ENCODE peak calls at places on chromosomes 1 and 21, in nine cellular contexts. J is H9, L is retinal pigment epithelial cell, C is astrocyte of the spinal cord, I is SK-N-SH, O is cardiac fibroblast, V is mucosa of descending colon, U is B cell, R is endothelial cell. K is an unnamed sample.

GRCh38 chr1:178243890-178244289 is 150.0 kb downstream of the RASAL2 start:
- DNase-seq in J (no peak), L (no peak), C (no peak), I (no peak), O (no peak), V (no peak), U (no peak), R (no peak), K (no peak)

GRCh38 chr1:1619917-1620361 is 4.6 kb downstream of the MIB2 start:
- DNase-seq in J (peak), L (no peak), C (no peak), I (peak), O (no peak), V (no peak), U (no peak), R (peak), K (no peak)

GRCh38 chr1:159211331-159212136 is 6.9 kb downstream of the ACKR1 start:
- DNase-seq in J (peak), L (no peak), C (no peak), I (peak), O (peak), V (peak), U (peak), R (peak), K (peak)

GRCh38 chr1:209010831-209011230 is 572.7 kb upstream of the CAMK1G start:
- DNase-seq in J (no peak), L (no peak), C (no peak), I (no peak), O (no peak), V (no peak), U (no peak), R (no peak), K (no peak)

GRCh38 chr1:234886081-234886874 is 242.4 kb downstream of the TOMM20 start:
- DNase-seq in J (no peak), L (no peak), C (no peak), I (no peak), O (no peak), V (no peak), U (no peak), R (no peak), K (no peak)

GRCh38 chr1:41545996-41546938 is 61.8 kb upstream of the EDN2 start:
- DNase-seq in J (no peak), L (no peak), C (no peak), I (no peak), O (peak), V (no peak), U (no peak), R (no peak), K (no peak)

GRCh38 chr1:52268372-52268771 is 97.6 kb downstream of the CC2D1B start:
- DNase-seq in J (peak), L (no peak), C (peak), I (no peak), O (peak), V (no peak), U (no peak), R (peak), K (no peak)

GRCh38 chr1:39087109-39087834 is 61.1 kb downstream of the NDUFS5 start:
- DNase-seq in J (no peak), L (no peak), C (peak), I (no peak), O (peak), V (no peak), U (no peak), R (no peak), K (no peak)

GRCh38 chr1:185291647-185292046 is 25.4 kb downstream of the IVNS1ABP start:
- DNase-seq in J (no peak), L (no peak), C (no peak), I (no peak), O (no peak), V (no peak), U (no peak), R (no peak), K (no peak)

GRCh38 chr1:23116921-23117699 is 51.5 kb downstream of the LUZP1 start:
- DNase-seq in J (no peak), L (no peak), C (no peak), I (no peak), O (no peak), V (no peak), U (no peak), R (no peak), K (no peak)

GRCh38 chr21:36127977-36128376 is 6.9 kb upstream of the CBR3 start:
- DNase-seq in J (no peak), L (no peak), C (no peak), I (no peak), O (no peak), V (no peak), U (no peak), R (no peak), K (no peak)

GRCh38 chr1:215079456-215079855 is 3.1 kb upstream of the KCNK2 start:
- DNase-seq in J (no peak), L (no peak), C (no peak), I (no peak), O (no peak), V (no peak), U (no peak), R (no peak), K (no peak)

GRCh38 chr1:219659682-219660081 is 46.8 kb upstream of the ZC3H11B start:
- DNase-seq in J (no peak), L (no peak), C (peak), I (peak), O (peak), V (no peak), U (no peak), R (no peak), K (peak)

GRCh38 chr1:159854101-159854692 is 8.3 kb downstream of the VSIG8 start:
- DNase-seq in J (peak), L (no peak), C (peak), I (peak), O (peak), V (peak), U (no peak), R (peak), K (no peak)

GRCh38 chr21:35265170-35265877 is 216.2 kb upstream of the RUNX1 start:
- DNase-seq in J (no peak), L (peak), C (peak), I (no peak), O (peak), V (no peak), U (no peak), R (no peak), K (no peak)

GRCh38 chr1:12552111-12552888 is 65.7 kb downstream of the DHRS3 start:
- DNase-seq in J (no peak), L (no peak), C (no peak), I (no peak), O (no peak), V (no peak), U (no peak), R (no peak), K (no peak)

GRCh38 chr21:44969965-44970755 is 30.3 kb downstream of the SLX9 start:
- DNase-seq in J (no peak), L (no peak), C (peak), I (no peak), O (no peak), V (no peak), U (no peak), R (no peak), K (no peak)

GRCh38 chr1:246503341-246503740 is 3.7 kb downstream of the SMYD3 start:
- DNase-seq in J (no peak), L (no peak), C (no peak), I (no peak), O (no peak), V (no peak), U (no peak), R (no peak), K (no peak)

GRCh38 chr1:246510147-246511030 is 3.3 kb upstream of the SMYD3 start:
- DNase-seq in J (no peak), L (no peak), C (no peak), I (no peak), O (no peak), V (no peak), U (no peak), R (no peak), K (no peak)

GRCh38 chr1:246506440-246506784 is 667 bp downstream of the SMYD3 start:
- DNase-seq in J (no peak), L (no peak), C (peak), I (peak), O (no peak), V (no peak), U (no peak), R (no peak), K (peak)

GRCh38 chr1:246508897-246509688 is 2.0 kb upstream of the SMYD3 start:
- DNase-seq in J (no peak), L (no peak), C (no peak), I (no peak), O (no peak), V (no peak), U (no peak), R (no peak), K (no peak)

DNA sequence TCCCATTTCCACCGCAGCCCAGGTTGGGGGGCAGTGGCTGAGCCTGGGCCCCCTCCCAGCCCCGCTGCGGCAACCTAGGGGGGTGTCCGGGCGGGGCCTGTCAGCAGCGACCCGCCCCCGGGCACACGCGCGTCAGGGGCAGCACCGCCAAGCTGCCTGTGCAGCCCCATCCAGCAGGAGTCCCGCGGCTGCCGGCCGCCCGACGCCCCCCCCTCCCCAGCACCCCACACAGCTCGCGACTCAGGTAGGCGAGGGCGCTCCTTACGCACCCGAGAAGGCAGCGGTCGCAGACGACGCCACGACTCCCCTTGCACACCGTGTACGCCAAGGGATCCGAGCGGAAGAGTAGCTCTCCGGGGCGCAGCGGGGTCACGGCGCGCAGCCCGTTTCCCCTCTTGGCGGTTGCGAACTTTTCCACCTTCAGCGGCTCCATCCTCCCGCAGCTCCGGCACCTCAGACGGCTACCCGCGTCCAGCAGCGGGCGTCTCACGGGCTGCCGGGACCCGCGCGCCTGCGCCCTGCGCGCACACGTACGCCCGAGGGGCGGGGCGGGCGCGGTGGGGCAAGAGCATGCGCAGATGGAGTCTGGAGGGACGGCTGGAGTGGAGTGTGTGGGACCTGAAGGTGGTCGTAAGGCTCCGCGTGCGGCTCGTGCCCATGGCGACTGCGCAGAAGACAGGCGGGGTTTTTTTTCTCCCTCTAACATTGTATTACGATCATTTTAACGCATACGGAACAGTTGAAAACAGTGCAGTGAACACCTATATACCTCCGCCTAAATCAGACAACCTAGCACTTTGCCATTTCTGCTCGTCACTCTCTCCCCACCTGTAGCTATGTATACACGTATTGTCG is at the start of gene SMYD3:
- DNase-seq in J (peak), L (no peak), C (peak), I (peak), O (peak), V (peak), U (peak), R (peak), K (peak)
- TF ChIP-seq CTCF in J (no peak), L (no peak), C (no peak), I (peak), O (peak), V (no peak), U (no peak), R (no peak), K (no peak)

DNA sequence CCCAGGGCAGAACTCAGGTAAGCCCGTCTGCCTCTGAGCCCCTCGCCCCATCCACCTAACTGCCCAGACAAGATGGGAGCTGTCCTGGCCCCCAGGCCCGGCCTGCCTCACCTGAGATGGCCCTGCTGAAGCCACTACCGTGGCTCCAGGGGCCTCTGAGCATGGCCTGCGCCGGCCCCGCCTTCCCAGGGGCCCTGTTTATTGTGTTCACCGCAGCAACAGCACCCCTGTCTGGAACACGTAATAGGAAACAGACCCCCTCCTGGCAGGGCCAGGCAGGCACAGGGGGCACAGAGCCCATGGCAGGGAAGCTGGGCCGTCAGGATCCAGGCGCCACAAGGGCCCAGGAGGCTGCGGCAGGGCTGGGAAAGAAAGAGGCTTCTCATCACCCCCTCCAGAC is 62.4 kb downstream of the ARHGEF16 start:
- DNase-seq in J (no peak), L (no peak), C (no peak), I (peak), O (no peak), V (no peak), U (no peak), R (no peak), K (no peak)
- TF ChIP-seq CTCF in J (no peak), L (no peak), C (no peak), I (no peak), O (no peak), V (no peak), U (no peak), R (no peak), K (no peak)

DNA sequence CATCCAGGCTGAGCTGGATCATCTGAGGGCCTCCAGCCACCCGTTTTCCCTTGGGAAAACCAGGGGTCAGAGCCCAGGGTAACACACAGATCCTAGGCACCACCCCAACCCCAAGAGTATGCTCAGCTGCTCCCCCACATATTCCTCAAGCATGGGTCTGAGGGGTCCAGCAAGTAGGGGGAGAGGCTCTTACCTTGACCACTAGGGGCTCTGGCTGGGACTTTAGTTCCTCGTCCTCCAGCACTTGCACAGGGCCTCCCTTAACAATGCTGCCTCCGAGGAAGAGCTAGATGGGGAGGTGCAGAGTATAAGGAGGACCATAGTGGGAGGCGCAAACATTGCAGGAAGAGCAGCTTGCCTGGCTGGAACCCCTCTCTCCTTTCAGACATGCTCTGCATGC is 7.5 kb downstream of the SELENBP1 start:
- DNase-seq in J (no peak), L (no peak), C (no peak), I (no peak), O (no peak), V (no peak), U (no peak), R (no peak), K (no peak)
- TF ChIP-seq CTCF in J (peak), L (no peak), C (peak), I (no peak), O (no peak), V (no peak), U (no peak), R (no peak), K (no peak)

GRCh38 chr1:236748471-236748870 is 46.6 kb upstream of the MTR start:
- DNase-seq in J (no peak), L (no peak), C (no peak), I (no peak), O (no peak), V (no peak), U (no peak), R (no peak), K (no peak)
- TF ChIP-seq CTCF in J (peak), L (no peak), C (peak), I (peak), O (peak), V (no peak), U (no peak), R (peak), K (no peak)

DNA sequence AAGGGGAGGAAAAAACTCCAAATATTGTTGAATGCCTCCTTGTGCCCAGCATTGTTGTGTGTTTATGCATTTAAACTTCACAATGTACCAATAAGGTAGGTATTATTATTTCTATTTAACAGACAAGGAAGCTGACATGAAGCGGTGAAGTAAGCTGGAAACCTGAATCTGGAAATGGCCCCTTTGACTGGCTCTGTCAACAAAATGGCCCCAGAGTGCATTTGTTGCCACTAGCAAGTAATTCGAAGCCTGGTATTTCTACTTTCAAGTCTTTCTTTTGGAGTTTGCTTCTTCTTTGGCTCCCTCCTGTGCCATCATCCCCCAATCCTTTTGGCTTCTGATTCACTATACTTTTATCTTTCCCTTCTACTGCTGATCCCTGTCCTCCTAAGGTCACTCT is 23.1 kb downstream of the CRYZL1 start:
- DNase-seq in J (no peak), L (no peak), C (no peak), I (no peak), O (no peak), V (no peak), U (no peak), R (no peak), K (no peak)
- TF ChIP-seq CTCF in J (no peak), L (no peak), C (no peak), I (no peak), O (no peak), V (no peak), U (no peak), R (no peak), K (no peak)

GRCh38 chr1:93471911-93472310 is 24.0 kb downstream of the FNBP1L start:
- DNase-seq in J (no peak), L (peak), C (peak), I (no peak), O (peak), V (no peak), U (no peak), R (no peak), K (no peak)
- TF ChIP-seq CTCF in J (no peak), L (no peak), C (no peak), I (no peak), O (no peak), V (no peak), U (no peak), R (no peak), K (no peak)

GRCh38 chr1:44361478-44361877 is 6.4 kb upstream of the ERI3 start:
- DNase-seq in J (peak), L (no peak), C (no peak), I (no peak), O (peak), V (no peak), U (no peak), R (no peak), K (no peak)
- TF ChIP-seq CTCF in J (peak), L (peak), C (no peak), I (peak), O (peak), V (no peak), U (no peak), R (no peak), K (no peak)

DNA sequence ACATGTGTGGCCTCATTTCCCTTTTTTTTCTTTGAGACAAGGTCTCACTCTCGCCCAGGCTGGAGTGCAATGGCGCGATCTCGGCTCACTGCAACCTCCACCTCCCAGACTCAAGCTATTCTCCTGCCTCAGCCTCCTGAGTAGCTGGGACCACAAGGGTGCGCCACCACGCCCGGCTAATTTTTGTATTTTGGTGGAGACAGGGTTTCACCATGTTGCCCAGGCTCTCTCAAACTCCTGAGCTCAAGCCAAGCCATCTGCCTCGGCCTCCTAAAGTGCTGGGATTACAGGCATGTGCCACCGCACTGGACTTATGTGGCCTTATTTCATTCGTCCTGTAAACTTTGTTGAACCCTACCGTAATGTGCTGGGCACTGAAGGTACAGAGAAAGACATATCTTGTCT is 569 bp upstream of the WARS2 start:
- DNase-seq in J (peak), L (no peak), C (no peak), I (no peak), O (peak), V (peak), U (no peak), R (peak), K (no peak)
- TF ChIP-seq CTCF in J (peak), L (peak), C (peak), I (peak), O (peak), V (no peak), U (no peak), R (peak), K (peak)

DNA sequence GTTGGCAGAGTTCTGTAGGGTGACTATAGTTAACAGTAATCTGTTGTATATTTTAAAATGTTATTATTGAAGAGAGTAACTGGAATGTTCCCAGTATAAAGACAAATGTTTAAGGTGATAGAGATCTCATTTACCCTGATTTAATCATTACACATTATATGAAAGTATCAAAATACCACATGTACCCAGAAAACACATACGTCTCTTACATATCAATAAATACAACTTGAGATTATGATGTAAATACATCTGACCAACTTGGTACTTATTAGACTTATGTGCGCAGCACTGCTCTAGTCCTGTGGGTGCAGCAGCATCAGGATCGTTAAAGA is 678 bp upstream of the PARK7 start:
- DNase-seq in J (no peak), L (no peak), C (no peak), I (no peak), O (no peak), V (no peak), U (no peak), R (no peak), K (no peak)
- TF ChIP-seq CTCF in J (no peak), L (no peak), C (no peak), I (no peak), O (no peak), V (no peak), U (no peak), R (no peak), K (no peak)